ENCODE peak calls at places on chromosomes 13 and 19, in seven cellular contexts. J, F, B, S, R, O and C are unnamed samples.
A peak's percentile ranks its signal among the peaks of the same experiment; 100 is the strongest.

GRCh38 chr13:87677334-87678234 is 6.4 kb downstream of the SLITRK5 start:
- DNase-seq in J (no peak), F (no peak), B (peak; percentile 31), S (no peak), R (no peak), O (no peak), C (no peak)

GRCh38 chr19:8224394-8225145 is 15.4 kb downstream of the CERS4 start:
- DNase-seq in J (no peak), F (no peak), B (no peak), S (no peak), R (no peak), O (no peak), C (no peak)

GRCh38 chr13:92886535-92887098 is 340.0 kb upstream of the GPC6 start:
- DNase-seq in J (no peak), F (no peak), B (no peak), S (no peak), R (no peak), O (no peak), C (no peak)

GRCh38 chr19:40143612-40144011 is 47.6 kb upstream of the MAP3K10 start:
- DNase-seq in J (no peak), F (no peak), B (no peak), S (no peak), R (no peak), O (no peak), C (no peak)

GRCh38 chr13:59423708-59424355 is 739.9 kb downstream of the DIAPH3 start:
- DNase-seq in J (no peak), F (no peak), B (no peak), S (no peak), R (no peak), O (no peak), C (no peak)

GRCh38 chr13:106331116-106331515 is 204.3 kb downstream of the EFNB2 start:
- DNase-seq in J (no peak), F (no peak), B (no peak), S (no peak), R (no peak), O (no peak), C (no peak)

GRCh38 chr19:5251096-5252065 is 89.2 kb downstream of the PTPRS start:
- DNase-seq in J (no peak), F (no peak), B (no peak), S (no peak), R (no peak), O (no peak), C (no peak)

GRCh38 chr19:48393196-48393558 is 291 bp upstream of the GRIN2D start:
- DNase-seq in J (no peak), F (no peak), B (no peak), S (no peak), R (no peak), O (no peak), C (no peak)

GRCh38 chr19:7349961-7350711 is 1.4 kb downstream of the ARHGEF18 start:
- DNase-seq in J (no peak), F (no peak), B (no peak), S (no peak), R (no peak), O (no peak), C (no peak)

GRCh38 chr19:9914315-9915207 is 21.8 kb downstream of the OLFM2 start:
- DNase-seq in J (peak; percentile 84), F (peak; percentile 53), B (peak; percentile 73), S (peak; percentile 31), R (peak; percentile 93), O (peak; percentile 84), C (peak; percentile 95)

GRCh38 chr13:79541426-79542049 is 60.6 kb downstream of the NDFIP2 start:
- DNase-seq in J (peak; percentile 83), F (peak; percentile 56), B (no peak), S (no peak), R (peak; percentile 75), O (peak; percentile 63), C (no peak)

GRCh38 chr19:4304509-4305252 is at the start of gene FSD1:
- DNase-seq in J (peak; percentile 60), F (no peak), B (peak; percentile 64), S (no peak), R (peak; percentile 86), O (peak; percentile 82), C (peak; percentile 92)

GRCh38 chr19:55253842-55254624 is 4.8 kb downstream of the PPP6R1 start:
- DNase-seq in J (no peak), F (no peak), B (no peak), S (no peak), R (no peak), O (no peak), C (no peak)

GRCh38 chr19:29841559-29842367 is 30.0 kb downstream of the CCNE1 start:
- DNase-seq in J (peak; percentile 40), F (peak; percentile 78), B (no peak), S (no peak), R (peak; percentile 54), O (peak; percentile 69), C (no peak)

GRCh38 chr19:34306824-34307223 is 52.5 kb downstream of the GARRE1 start:
- DNase-seq in J (no peak), F (no peak), B (no peak), S (no peak), R (no peak), O (no peak), C (no peak)

GRCh38 chr19:28881616-28882015 is 331.3 kb downstream of the UQCRFS1 start:
- DNase-seq in J (no peak), F (no peak), B (no peak), S (no peak), R (no peak), O (no peak), C (no peak)

GRCh38 chr13:98934243-98934642 is 43.6 kb downstream of the DOCK9 start:
- DNase-seq in J (no peak), F (no peak), B (no peak), S (no peak), R (no peak), O (no peak), C (no peak)

GRCh38 chr19:48401277-48401676 is 7.8 kb downstream of the GRIN2D start:
- DNase-seq in J (no peak), F (no peak), B (no peak), S (no peak), R (no peak), O (no peak), C (no peak)

GRCh38 chr13:76379341-76380105 is 506.7 kb downstream of the KCTD12 start:
- DNase-seq in J (no peak), F (no peak), B (no peak), S (no peak), R (no peak), O (no peak), C (no peak)

DNA sequence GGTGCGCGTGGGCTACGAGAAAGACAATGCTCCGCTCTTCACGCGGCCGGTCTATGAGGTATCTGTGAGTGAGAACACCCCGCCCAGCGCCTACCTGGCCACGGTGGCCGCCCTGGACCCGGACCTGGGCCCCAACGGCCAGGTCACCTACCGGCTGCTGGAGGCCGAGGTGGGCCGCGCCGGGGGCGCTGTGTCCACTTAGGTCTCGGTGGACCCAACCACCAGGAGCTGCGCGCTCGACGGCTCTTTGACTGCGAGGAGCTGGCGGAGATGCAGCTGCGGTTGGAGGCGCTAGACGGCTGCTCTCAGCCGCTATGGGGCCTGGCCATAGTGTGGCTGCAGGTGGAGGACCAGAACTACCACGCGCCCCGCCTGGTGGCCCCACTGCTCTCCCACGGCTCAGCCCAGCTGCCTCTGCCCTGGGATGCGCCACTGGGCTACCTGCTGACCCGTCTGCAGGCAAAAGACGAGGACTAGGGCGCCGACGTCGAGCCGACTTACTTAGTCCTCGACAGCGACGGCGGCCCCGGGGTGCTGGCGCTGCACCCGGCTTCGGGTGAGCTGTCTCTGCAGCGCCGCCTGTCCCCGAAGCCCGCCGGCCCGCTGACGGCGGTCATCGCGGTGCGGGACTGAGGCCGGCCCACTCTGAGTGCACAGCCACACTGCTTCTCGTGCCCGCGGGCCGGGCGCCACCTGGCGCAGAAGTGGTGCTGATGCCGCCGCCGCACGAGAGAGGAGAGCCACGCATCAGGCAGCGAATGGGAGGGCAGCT is 173.0 kb downstream of the OLFM4 start:
- DNase-seq in J (no peak), F (no peak), B (peak; percentile 23), S (no peak), R (no peak), O (no peak), C (no peak)
- TF ChIP-seq CTCF in J (no peak), F (no peak), B (peak; percentile 48), S (no peak), R (no peak), O (no peak), C (no peak)

DNA sequence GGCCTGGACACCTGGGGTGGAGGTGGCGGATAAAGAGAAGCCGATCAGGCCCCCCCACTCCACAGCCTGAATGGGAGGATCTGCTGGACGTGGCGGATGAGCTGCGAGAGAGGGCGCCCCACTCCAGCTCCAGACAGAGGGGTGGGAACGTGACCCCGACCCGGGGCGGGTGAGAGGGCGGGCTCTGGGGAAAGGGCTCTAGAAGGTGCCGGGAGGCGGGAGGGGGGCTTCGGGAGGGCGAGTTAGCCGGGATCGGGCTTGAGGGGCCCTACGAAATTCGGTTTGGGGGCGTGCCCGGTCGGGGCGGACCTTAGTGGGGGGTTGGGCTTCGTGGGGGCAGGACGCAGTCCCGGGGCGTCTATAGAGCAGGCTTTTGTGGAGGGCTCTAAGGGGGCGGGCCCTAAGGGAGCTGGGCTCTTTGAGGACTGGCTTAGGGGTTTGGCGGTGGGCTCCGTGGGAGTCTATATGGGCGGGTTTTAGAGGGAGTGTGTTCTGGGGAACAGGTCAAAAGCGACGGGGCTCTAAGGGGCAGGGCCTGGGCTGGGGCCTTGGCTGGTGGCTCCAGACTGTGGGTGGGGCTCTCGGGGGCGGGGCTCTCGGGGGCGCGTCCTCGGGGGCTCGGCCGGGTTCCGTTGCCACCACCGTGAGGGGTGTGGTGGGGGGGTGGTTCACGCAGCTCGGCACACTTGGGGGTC is 4.1 kb upstream of the NANOS3 start:
- DNase-seq in J (no peak), F (no peak), B (no peak), S (no peak), R (peak; percentile 41), O (no peak), C (no peak)
- TF ChIP-seq CTCF in J (no peak), F (peak; percentile 31), B (peak; percentile 26), S (no peak), R (no peak), O (peak; percentile 20), C (no peak)

GRCh38 chr19:38524994-38525634 is 91.6 kb downstream of the RYR1 start:
- DNase-seq in J (no peak), F (no peak), B (no peak), S (no peak), R (no peak), O (no peak), C (no peak)
- TF ChIP-seq CTCF in J (no peak), F (no peak), B (no peak), S (no peak), R (no peak), O (no peak), C (no peak)

GRCh38 chr13:42615691-42616090 is 41.7 kb downstream of the TNFSF11 start:
- DNase-seq in J (peak; percentile 18), F (no peak), B (no peak), S (no peak), R (peak; percentile 30), O (no peak), C (no peak)

GRCh38 chr13:42612021-42612765 is 38.2 kb downstream of the TNFSF11 start:
- DNase-seq in J (peak; percentile 19), F (no peak), B (no peak), S (no peak), R (no peak), O (no peak), C (no peak)

DNA sequence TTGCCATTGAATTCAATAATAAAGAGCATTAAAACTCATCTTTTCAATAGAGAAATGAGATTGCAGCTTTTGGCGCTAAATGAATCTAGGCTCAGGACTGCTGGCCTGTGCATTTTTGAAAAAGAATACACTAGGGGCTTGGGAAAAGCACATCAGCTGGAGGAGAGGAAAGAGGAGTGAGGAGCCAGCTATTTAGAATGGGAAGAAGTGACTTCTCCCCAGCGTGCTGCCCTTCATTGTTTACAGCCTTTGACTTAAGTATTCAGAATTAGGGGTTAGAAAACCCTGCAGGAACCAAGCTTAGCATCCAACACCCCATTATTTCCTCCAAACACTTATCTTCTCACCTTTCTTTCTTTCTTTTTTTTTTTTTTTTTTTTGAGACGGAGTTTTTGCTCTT is 43.3 kb downstream of the TNFSF11 start:
- DNase-seq in J (no peak), F (no peak), B (no peak), S (no peak), R (no peak), O (no peak), C (no peak)
- TF ChIP-seq CTCF in J (no peak), F (no peak), B (no peak), S (no peak), R (no peak), O (no peak), C (no peak)